ENCODE peak calls at places on chromosome 5, in seven cellular contexts. U is GM12891; X is AG10803; Y is transverse colon; N is left lung; S is activated CD4-positive, alpha-beta T cell treated with anti-CD3 and anti-CD28 coated beads for 48 hours; O is coronary artery. I is an unnamed sample.

GRCh38 chr5:138470322-138471285 is 5.3 kb downstream of the EGR1 start:
- DNase-seq in U (no peak), N (no peak), X (no peak), O (no peak), Y (peak; percentile 31), S (no peak), I (no peak)

GRCh38 chr5:79990205-79990597 is 861 bp downstream of the MTX3 start:
- DNase-seq in Y (no peak), S (no peak), X (no peak), N (no peak), U (peak; percentile 13), O (no peak), I (no peak)

GRCh38 chr5:2709996-2710689 is 41.3 kb downstream of the IRX2 start:
- DNase-seq in S (no peak), X (no peak), Y (no peak), U (no peak), O (no peak), N (no peak), I (no peak)

GRCh38 chr5:37871023-37871815 is 31.4 kb upstream of the GDNF start:
- DNase-seq in U (no peak), Y (no peak), N (no peak), O (no peak), S (no peak), X (peak; percentile 95), I (peak; percentile 79)

GRCh38 chr5:97071101-97071500 is 71.3 kb downstream of the LIX1 start:
- DNase-seq in N (no peak), S (no peak), X (peak; percentile 81), O (no peak), Y (no peak), U (no peak), I (peak; percentile 47)

GRCh38 chr5:1156033-1156753 is 44.3 kb upstream of the SLC12A7 start:
- DNase-seq in O (no peak), N (no peak), U (no peak), X (no peak), S (no peak), Y (no peak), I (no peak)

GRCh38 chr5:10507575-10508024 is 56.3 kb upstream of the ANKRD33B start:
- DNase-seq in X (no peak), Y (no peak), U (no peak), N (no peak), S (no peak), O (no peak), I (no peak)

GRCh38 chr5:163505049-163505474 is 357 bp upstream of the MAT2B start:
- DNase-seq in X (no peak), U (no peak), Y (no peak), S (no peak), O (no peak), N (no peak), I (no peak)

GRCh38 chr5:6115866-6116265 is 262.5 kb downstream of the MED10 start:
- DNase-seq in S (no peak), U (no peak), X (no peak), O (no peak), Y (no peak), N (no peak), I (no peak)

GRCh38 chr5:164376840-164377239 is 871.4 kb downstream of the MAT2B start:
- DNase-seq in U (no peak), N (no peak), S (no peak), X (no peak), O (no peak), Y (no peak), I (no peak)

GRCh38 chr5:83102581-83102980 is 25.2 kb downstream of the XRCC4 start:
- DNase-seq in U (no peak), Y (no peak), O (no peak), X (no peak), N (no peak), S (no peak), I (no peak)

GRCh38 chr5:73215891-73216610 is 43.1 kb downstream of the TMEM174 start:
- DNase-seq in X (peak; percentile 75), S (peak; percentile 78), U (peak; percentile 74), N (peak; percentile 92), O (no peak), Y (peak; percentile 83), I (no peak)

GRCh38 chr5:157219491-157220271 is 39.0 kb downstream of the ITK start:
- DNase-seq in X (peak; percentile 71), U (no peak), S (peak; percentile 51), Y (no peak), O (no peak), N (no peak), I (no peak)

GRCh38 chr5:132777209-132778069 is at the start of gene SEPTIN8:
- DNase-seq in S (peak; percentile 51), N (peak; percentile 84), U (peak; percentile 80), X (peak; percentile 57), O (no peak), Y (peak; percentile 59), I (no peak)

GRCh38 chr5:101260857-101261256 is 357.8 kb upstream of the ST8SIA4 start:
- DNase-seq in S (no peak), N (no peak), U (no peak), X (no peak), Y (peak; percentile 24), O (no peak), I (no peak)

GRCh38 chr5:6907320-6907918 is 194.2 kb downstream of the TENT4A start:
- DNase-seq in Y (no peak), U (no peak), X (no peak), N (no peak), S (no peak), O (no peak), I (no peak)

GRCh38 chr5:16549491-16550233 is 67.1 kb downstream of the RETREG1 start:
- DNase-seq in Y (no peak), U (no peak), S (no peak), O (no peak), X (peak; percentile 72), N (no peak), I (no peak)

GRCh38 chr5:94218374-94218773 is 400.0 kb downstream of the KIAA0825 start:
- DNase-seq in U (no peak), X (peak; percentile 96), Y (no peak), O (no peak), N (no peak), S (no peak), I (peak; percentile 80)

GRCh38 chr5:73820321-73820720 is 194.3 kb downstream of the ARHGEF28 start:
- DNase-seq in Y (peak; percentile 46), U (no peak), N (no peak), O (no peak), S (no peak), X (no peak), I (no peak)

GRCh38 chr5:140245354-140245753 is 57.5 kb downstream of the PFDN1 start:
- DNase-seq in Y (no peak), X (no peak), O (no peak), U (no peak), S (no peak), N (no peak), I (no peak)

GRCh38 chr5:170495796-170496195 is 8.0 kb upstream of the KCNIP1 start:
- DNase-seq in Y (no peak), X (no peak), N (no peak), U (no peak), S (no peak), O (no peak), I (no peak)

GRCh38 chr5:91162534-91163381 is 220.4 kb downstream of the ARRDC3 start:
- DNase-seq in S (peak; percentile 78), O (no peak), N (no peak), U (peak; percentile 17), Y (peak; percentile 79), X (peak; percentile 92), I (peak; percentile 77)

GRCh38 chr5:126508962-126509279 is 85.7 kb downstream of the GRAMD2B start:
- DNase-seq in X (no peak), S (no peak), U (no peak), Y (peak; percentile 29), O (no peak), N (no peak), I (no peak)

GRCh38 chr5:139828207-139828895 is 32.7 kb downstream of the PSD2 start:
- DNase-seq in N (peak; percentile 26), X (no peak), Y (no peak), S (no peak), O (no peak), U (no peak), I (no peak)

GRCh38 chr5:90477073-90477472 is 2.4 kb downstream of the POLR3G start:
- DNase-seq in X (no peak), S (no peak), N (no peak), Y (no peak), U (no peak), O (no peak), I (no peak)

GRCh38 chr5:96516631-96517071 is 83.6 kb upstream of the PCSK1 start:
- DNase-seq in N (no peak), X (peak; percentile 56), U (no peak), O (no peak), S (no peak), Y (no peak), I (no peak)

GRCh38 chr5:98349251-98349989 is 424.0 kb upstream of the RGMB start:
- DNase-seq in O (no peak), Y (no peak), N (no peak), X (peak; percentile 92), S (no peak), U (no peak), I (no peak)

GRCh38 chr5:125152036-125152435 is 405.6 kb upstream of the ZNF608 start:
- DNase-seq in X (no peak), N (no peak), U (no peak), Y (no peak), O (no peak), S (no peak), I (no peak)

GRCh38 chr5:36619012-36619635 is 12.7 kb downstream of the SLC1A3 start:
- DNase-seq in N (no peak), X (no peak), U (no peak), S (no peak), O (no peak), Y (no peak), I (no peak)

GRCh38 chr5:102961671-102962070 is 158.3 kb downstream of the GIN1 start:
- DNase-seq in O (no peak), U (no peak), S (no peak), Y (no peak), N (no peak), X (no peak), I (no peak)

GRCh38 chr5:15992918-15993317 is 186.7 kb downstream of the MARCHF11 start:
- DNase-seq in U (no peak), Y (no peak), S (no peak), N (no peak), X (peak; percentile 35), O (no peak), I (no peak)